ENCODE peak calls at places on chromosomes 7 and 10, in ten cellular contexts. R is SW 1271; Z is kidney glomerular epithelial cell; B is astrocyte; O is activated CD8-positive, alpha-beta memory T cell treated with anti-CD3 and anti-CD28 coated beads, Interleukin-2, amount 50 U/mL, for 4 hours; W is activated naive CD4-positive, alpha-beta T cell treated with Interleukin-2 at 50 U/mL for 16 hours; G is CD8-positive, alpha-beta T cell; H is NCI-H1105; N is neural progenitor cell; F is T-helper 22 cell. K is an unnamed sample.

GRCh38 chr7:12233175-12233574 is 22.1 kb downstream of the TMEM106B start:
- DNase-seq in O (no peak), B (no peak), N (no peak), F (no peak), G (no peak), Z (no peak), H (no peak), W (no peak), R (no peak), K (no peak)

GRCh38 chr10:76882245-76882644 is 755.4 kb downstream of the KCNMA1 start:
- DNase-seq in F (no peak), Z (no peak), N (no peak), H (no peak), B (no peak), O (no peak), W (no peak), R (no peak), G (no peak), K (no peak)

GRCh38 chr10:122464158-122464510 is 2.8 kb downstream of the HTRA1 start:
- DNase-seq in N (no peak), B (no peak), W (no peak), Z (no peak), H (no peak), F (no peak), O (no peak), G (no peak), R (no peak), K (no peak)

GRCh38 chr10:50604049-50604640 is 19.6 kb downstream of the SGMS1 start:
- DNase-seq in W (no peak), G (no peak), F (no peak), N (no peak), H (peak), R (no peak), Z (no peak), O (no peak), B (no peak), K (no peak)

GRCh38 chr7:1844336-1844955 is 174.4 kb downstream of the ELFN1 start:
- DNase-seq in Z (no peak), W (no peak), O (peak), F (no peak), B (no peak), H (no peak), N (no peak), G (no peak), R (no peak), K (no peak)

GRCh38 chr7:76364198-76364584 is 5.4 kb upstream of the YWHAG start:
- DNase-seq in G (no peak), Z (no peak), N (no peak), R (no peak), B (peak), W (no peak), H (no peak), O (no peak), F (no peak), K (no peak)

GRCh38 chr10:23824822-23825221 is 384.1 kb upstream of the KIAA1217 start:
- DNase-seq in F (no peak), H (no peak), W (no peak), B (no peak), Z (no peak), R (no peak), G (no peak), O (no peak), N (no peak), K (no peak)

GRCh38 chr7:36658603-36659516 is 65.4 kb downstream of the AOAH start:
- DNase-seq in G (no peak), O (no peak), W (no peak), R (peak), B (peak), N (peak), H (no peak), Z (peak), F (no peak), K (no peak)

GRCh38 chr10:127992376-127992775 is 85.5 kb downstream of the PTPRE start:
- DNase-seq in R (no peak), B (no peak), G (no peak), H (no peak), W (no peak), Z (no peak), O (no peak), N (no peak), F (no peak), K (no peak)

GRCh38 chr7:12884856-12885440 is 197.5 kb downstream of the ARL4A start:
- DNase-seq in Z (peak), N (no peak), H (no peak), F (no peak), O (no peak), B (peak), G (no peak), R (peak), W (no peak), K (no peak)

GRCh38 chr10:62083868-62084267 is 182.4 kb downstream of the ARID5B start:
- DNase-seq in O (no peak), R (no peak), B (peak), W (no peak), H (peak), N (no peak), F (no peak), Z (peak), G (no peak), K (peak)

GRCh38 chr7:13563676-13564075 is 425.8 kb downstream of the ETV1 start:
- DNase-seq in Z (no peak), R (no peak), G (no peak), W (no peak), H (no peak), B (no peak), O (no peak), N (no peak), F (no peak), K (no peak)

GRCh38 chr7:151897201-151897711 is 20.3 kb upstream of the PRKAG2 start:
- DNase-seq in G (no peak), R (no peak), Z (no peak), B (no peak), W (no peak), F (no peak), H (no peak), O (no peak), N (peak), K (no peak)

GRCh38 chr10:95660283-95660682 is 3.8 kb upstream of the ALDH18A1 start:
- DNase-seq in N (no peak), H (no peak), G (no peak), W (no peak), F (no peak), B (peak), O (no peak), Z (peak), R (no peak), K (no peak)

GRCh38 chr10:15084502-15084922 is 4.1 kb downstream of the ACBD7 start:
- DNase-seq in W (no peak), H (peak), Z (peak), N (peak), F (peak), G (no peak), B (peak), O (no peak), R (no peak), K (peak)

GRCh38 chr7:138625849-138626230 is 75.3 kb downstream of the SVOPL start:
- DNase-seq in R (no peak), H (no peak), Z (no peak), O (no peak), N (no peak), F (no peak), W (no peak), G (peak), B (no peak), K (peak)

GRCh38 chr7:130781346-130781745 is 47.3 kb upstream of the KLF14 start:
- DNase-seq in G (no peak), W (no peak), F (no peak), O (no peak), B (no peak), N (no peak), R (no peak), H (no peak), Z (no peak), K (no peak)

GRCh38 chr10:86765548-86765947 is 9.1 kb downstream of the BMPR1A start:
- DNase-seq in O (no peak), W (no peak), H (no peak), Z (no peak), N (no peak), F (no peak), R (no peak), B (no peak), G (no peak), K (no peak)

K was measured in NCI-H2107.